ENCODE peak calls at places on chromosomes 12 and 14, in seven cellular contexts. L, W, I, K, F, P and Z are unnamed samples.

GRCh38 chr12:10190558-10191388 is 11.9 kb downstream of the TMEM52B start:
- DNase-seq in P (peak), K (peak), L (peak), F (peak), I (no peak), W (peak), Z (peak)

GRCh38 chr14:73591690-73592448 is at the start of gene ACOT4:
- DNase-seq in W (peak), K (peak), P (peak), I (no peak), F (peak), L (peak), Z (peak)

GRCh38 chr14:83706555-83706954 is 1823.4 kb upstream of the FLRT2 start:
- DNase-seq in F (no peak), K (peak), P (no peak), I (no peak), W (no peak), L (no peak), Z (peak)

GRCh38 chr12:26512213-26512612 is 316.8 kb downstream of the SSPN start:
- DNase-seq in K (no peak), W (no peak), I (no peak), L (no peak), P (no peak), F (no peak), Z (no peak)

GRCh38 chr12:51905507-51906438 is 1.5 kb upstream of the ACVRL1 start:
- DNase-seq in I (no peak), F (no peak), L (no peak), K (no peak), W (no peak), P (no peak), Z (no peak)

GRCh38 chr14:62097072-62097471 is 334.9 kb downstream of the SNAPC1 start:
- DNase-seq in F (no peak), L (no peak), W (no peak), P (no peak), I (no peak), K (no peak), Z (no peak)

GRCh38 chr12:118188690-118189371 is 52.9 kb downstream of the PEBP1 start:
- DNase-seq in K (no peak), I (no peak), F (no peak), W (no peak), L (no peak), P (no peak), Z (no peak)

GRCh38 chr12:102435827-102436436 is 44.4 kb downstream of the IGF1 start:
- DNase-seq in L (no peak), P (no peak), W (no peak), F (no peak), I (no peak), K (no peak), Z (no peak)

GRCh38 chr14:50762001-50762930 is 68.7 kb downstream of the NIN start:
- DNase-seq in I (no peak), W (no peak), F (no peak), P (no peak), K (no peak), L (no peak), Z (no peak)

GRCh38 chr12:12723681-12724420 is 6.7 kb downstream of the CDKN1B start:
- DNase-seq in L (no peak), K (peak), I (no peak), F (peak), W (peak), P (no peak), Z (peak)

GRCh38 chr12:46124848-46125619 is 134.7 kb upstream of the SCAF11 start:
- DNase-seq in I (no peak), F (peak), L (no peak), W (peak), K (peak), P (peak), Z (peak)

GRCh38 chr12:78392918-78393317 is 471.7 kb upstream of the SYT1 start:
- DNase-seq in I (no peak), P (no peak), L (peak), W (no peak), K (no peak), F (peak), Z (no peak)

GRCh38 chr12:109358154-109358869 is 10.6 kb downstream of the MYO1H start:
- DNase-seq in W (no peak), L (no peak), I (no peak), F (no peak), P (peak), K (no peak), Z (no peak)

GRCh38 chr14:33848706-33849454 is 102.0 kb downstream of the EGLN3 start:
- DNase-seq in W (no peak), K (peak), L (peak), I (no peak), F (peak), P (no peak), Z (peak)

GRCh38 chr14:20516921-20517320 is 11.6 kb downstream of the RNASE10 start:
- DNase-seq in K (no peak), W (no peak), L (no peak), I (no peak), P (no peak), F (no peak), Z (no peak)

GRCh38 chr14:100736269-100737180 is 9.8 kb downstream of the DLK1 start:
- DNase-seq in K (no peak), F (no peak), I (no peak), L (no peak), W (no peak), P (no peak), Z (peak)

GRCh38 chr12:94929780-94930179 is 73.7 kb downstream of the NDUFA12 start:
- DNase-seq in L (no peak), I (no peak), F (no peak), W (no peak), P (no peak), K (no peak), Z (no peak)

GRCh38 chr14:105067140-105067968 is 2.1 kb upstream of the GPR132 start:
- DNase-seq in W (peak), I (no peak), F (no peak), L (no peak), P (peak), K (no peak), Z (peak)

GRCh38 chr14:60266021-60266937 is 17.3 kb downstream of the PPM1A start:
- DNase-seq in F (no peak), K (peak), W (no peak), I (no peak), L (no peak), P (no peak), Z (peak)

GRCh38 chr14:97692084-97692483 is 894.9 kb downstream of the VRK1 start:
- DNase-seq in W (no peak), L (peak), P (no peak), I (no peak), F (no peak), K (no peak), Z (no peak)

GRCh38 chr12:6178981-6179761 is 21.0 kb upstream of the CD9 start:
- DNase-seq in L (no peak), W (no peak), P (no peak), I (no peak), K (no peak), F (no peak), Z (peak)

GRCh38 chr14:60085085-60085484 is 6.6 kb upstream of the PCNX4 start:
- DNase-seq in F (no peak), P (no peak), K (no peak), W (no peak), L (no peak), I (no peak), Z (no peak)

GRCh38 chr12:87082756-87083155 is 826.6 kb upstream of the MGAT4C start:
- DNase-seq in K (no peak), P (no peak), F (peak), W (no peak), I (no peak), L (no peak), Z (no peak)

GRCh38 chr14:101004954-101005353 is 101.4 kb upstream of the RTL1 start:
- DNase-seq in W (no peak), L (no peak), K (no peak), P (no peak), I (no peak), F (no peak), Z (no peak)

GRCh38 chr12:121536058-121536928 is 44.5 kb downstream of the KDM2B start:
- DNase-seq in F (peak), W (peak), L (no peak), P (no peak), I (peak), K (peak), Z (peak)

GRCh38 chr14:74517731-74518130 is 24.2 kb downstream of the ISCA2 start:
- DNase-seq in I (no peak), F (no peak), K (no peak), L (no peak), P (no peak), W (no peak), Z (no peak)

GRCh38 chr12:68483592-68484373 is 126.9 kb upstream of the RAP1B start:
- DNase-seq in I (no peak), K (no peak), P (no peak), F (peak), W (no peak), L (no peak), Z (no peak)

GRCh38 chr14:22870811-22871199 is 735 bp upstream of the LRP10 start:
- DNase-seq in L (no peak), P (no peak), W (no peak), I (no peak), K (no peak), F (no peak), Z (no peak)

GRCh38 chr14:90603336-90603735 is 206.5 kb downstream of the CALM1 start:
- DNase-seq in L (no peak), I (no peak), W (no peak), P (no peak), F (no peak), K (no peak), Z (no peak)

GRCh38 chr12:26226629-26227375 is 31.4 kb downstream of the SSPN start:
- DNase-seq in L (no peak), P (no peak), W (no peak), K (peak), I (no peak), F (no peak), Z (peak)

GRCh38 chr14:68616255-68616902 is 176.5 kb downstream of the ZFP36L1 start:
- DNase-seq in I (no peak), K (no peak), P (no peak), L (no peak), W (no peak), F (peak), Z (no peak)

GRCh38 chr12:48924617-48925217 is 575 bp downstream of the FKBP11 start:
- DNase-seq in F (peak), P (peak), L (peak), K (peak), W (peak), I (no peak), Z (peak)

GRCh38 chr12:29782821-29783772 is 645 bp downstream of the TMTC1 start:
- DNase-seq in L (peak), W (no peak), F (no peak), P (no peak), K (peak), I (no peak), Z (peak)

GRCh38 chr12:128966411-128966810 is 113.1 kb downstream of the GLT1D1 start:
- DNase-seq in L (peak), I (peak), W (no peak), K (no peak), F (no peak), P (no peak), Z (no peak)